ENCODE peak calls at places on chromosome 13, in nine cellular contexts. One of them, this sample, is unnamed.

GRCh38 chr13:103029798-103030197 is 36.4 kb downstream of the SLC10A2 start:
- DNase-seq in epithelial cell of esophagus: no peak
- DNase-seq in osteoblast: no peak
- DNase-seq in GM23338: no peak
- DNase-seq in HL-60: no peak
- DNase-seq in fibroblast of villous mesenchyme: no peak
- DNase-seq in mucosa of descending colon: no peak
- DNase-seq in cardiac fibroblast: no peak
- DNase-seq in CD8-positive, alpha-beta T cell: no peak
- DNase-seq in this sample: no peak

GRCh38 chr13:68081051-68081450 is 850.9 kb upstream of the PCDH9 start:
- DNase-seq in HL-60: no peak
- DNase-seq in fibroblast of villous mesenchyme: no peak
- DNase-seq in CD8-positive, alpha-beta T cell: no peak
- DNase-seq in mucosa of descending colon: no peak
- DNase-seq in osteoblast: no peak
- DNase-seq in cardiac fibroblast: no peak
- DNase-seq in epithelial cell of esophagus: no peak
- DNase-seq in GM23338: no peak
- DNase-seq in this sample: no peak

GRCh38 chr13:112711528-112712265 is 21.9 kb downstream of the ATP11A start:
- DNase-seq in epithelial cell of esophagus: peak
- DNase-seq in fibroblast of villous mesenchyme: peak
- DNase-seq in osteoblast: peak
- DNase-seq in GM23338: peak
- DNase-seq in cardiac fibroblast: peak
- DNase-seq in CD8-positive, alpha-beta T cell: no peak
- DNase-seq in HL-60: no peak
- DNase-seq in mucosa of descending colon: no peak
- DNase-seq in this sample: peak

GRCh38 chr13:75759531-75759930 is 123.4 kb downstream of the LMO7 start:
- DNase-seq in GM23338: no peak
- DNase-seq in epithelial cell of esophagus: no peak
- DNase-seq in osteoblast: no peak
- DNase-seq in cardiac fibroblast: no peak
- DNase-seq in CD8-positive, alpha-beta T cell: no peak
- DNase-seq in mucosa of descending colon: no peak
- DNase-seq in fibroblast of villous mesenchyme: no peak
- DNase-seq in HL-60: no peak
- DNase-seq in this sample: no peak

GRCh38 chr13:79776538-79776937 is 295.6 kb downstream of the NDFIP2 start:
- DNase-seq in CD8-positive, alpha-beta T cell: no peak
- DNase-seq in mucosa of descending colon: no peak
- DNase-seq in HL-60: peak
- DNase-seq in GM23338: no peak
- DNase-seq in epithelial cell of esophagus: peak
- DNase-seq in cardiac fibroblast: peak
- DNase-seq in fibroblast of villous mesenchyme: peak
- DNase-seq in osteoblast: no peak
- DNase-seq in this sample: no peak

GRCh38 chr13:40452741-40453665 is 213.4 kb downstream of the FOXO1 start:
- DNase-seq in CD8-positive, alpha-beta T cell: no peak
- DNase-seq in GM23338: no peak
- DNase-seq in fibroblast of villous mesenchyme: peak
- DNase-seq in HL-60: no peak
- DNase-seq in osteoblast: peak
- DNase-seq in cardiac fibroblast: peak
- DNase-seq in epithelial cell of esophagus: peak
- DNase-seq in mucosa of descending colon: no peak
- DNase-seq in this sample: peak

GRCh38 chr13:40494513-40494912 is 171.9 kb downstream of the FOXO1 start:
- DNase-seq in mucosa of descending colon: no peak
- DNase-seq in HL-60: no peak
- DNase-seq in cardiac fibroblast: peak
- DNase-seq in CD8-positive, alpha-beta T cell: no peak
- DNase-seq in osteoblast: peak
- DNase-seq in epithelial cell of esophagus: no peak
- DNase-seq in fibroblast of villous mesenchyme: no peak
- DNase-seq in GM23338: no peak
- DNase-seq in this sample: no peak

GRCh38 chr13:44117351-44117750 is 237.6 kb downstream of the LACC1 start:
- DNase-seq in HL-60: no peak
- DNase-seq in GM23338: peak
- DNase-seq in CD8-positive, alpha-beta T cell: no peak
- DNase-seq in epithelial cell of esophagus: no peak
- DNase-seq in fibroblast of villous mesenchyme: peak
- DNase-seq in osteoblast: no peak
- DNase-seq in cardiac fibroblast: peak
- DNase-seq in mucosa of descending colon: no peak
- DNase-seq in this sample: no peak

GRCh38 chr13:102654786-102655185 is 40.1 kb downstream of the METTL21C start:
- DNase-seq in HL-60: no peak
- DNase-seq in CD8-positive, alpha-beta T cell: no peak
- DNase-seq in fibroblast of villous mesenchyme: no peak
- DNase-seq in epithelial cell of esophagus: no peak
- DNase-seq in GM23338: no peak
- DNase-seq in mucosa of descending colon: no peak
- DNase-seq in cardiac fibroblast: no peak
- DNase-seq in osteoblast: no peak
- DNase-seq in this sample: no peak

GRCh38 chr13:98285852-98286594 is 109.0 kb upstream of the RNF113B start:
- DNase-seq in mucosa of descending colon: no peak
- DNase-seq in CD8-positive, alpha-beta T cell: no peak
- DNase-seq in fibroblast of villous mesenchyme: no peak
- DNase-seq in osteoblast: no peak
- DNase-seq in HL-60: no peak
- DNase-seq in cardiac fibroblast: no peak
- DNase-seq in epithelial cell of esophagus: no peak
- DNase-seq in GM23338: no peak
- DNase-seq in this sample: no peak

GRCh38 chr13:32234914-32235313 is 80.2 kb downstream of the ZAR1L start:
- DNase-seq in osteoblast: no peak
- DNase-seq in fibroblast of villous mesenchyme: no peak
- DNase-seq in mucosa of descending colon: no peak
- DNase-seq in HL-60: no peak
- DNase-seq in epithelial cell of esophagus: no peak
- DNase-seq in GM23338: no peak
- DNase-seq in CD8-positive, alpha-beta T cell: no peak
- DNase-seq in cardiac fibroblast: no peak
- DNase-seq in this sample: peak

GRCh38 chr13:111901301-111901905 is 165.5 kb upstream of the SOX1 start:
- DNase-seq in cardiac fibroblast: no peak
- DNase-seq in mucosa of descending colon: no peak
- DNase-seq in CD8-positive, alpha-beta T cell: no peak
- DNase-seq in epithelial cell of esophagus: no peak
- DNase-seq in GM23338: no peak
- DNase-seq in HL-60: no peak
- DNase-seq in osteoblast: peak
- DNase-seq in fibroblast of villous mesenchyme: no peak
- DNase-seq in this sample: no peak

GRCh38 chr13:25095862-25096453 is at the start of gene PABPC3:
- DNase-seq in cardiac fibroblast: no peak
- DNase-seq in osteoblast: peak
- DNase-seq in epithelial cell of esophagus: no peak
- DNase-seq in GM23338: peak
- DNase-seq in mucosa of descending colon: no peak
- DNase-seq in CD8-positive, alpha-beta T cell: no peak
- DNase-seq in fibroblast of villous mesenchyme: no peak
- DNase-seq in HL-60: no peak
- DNase-seq in this sample: no peak

GRCh38 chr13:44267966-44268365 is 105.7 kb upstream of the SERP2 start:
- DNase-seq in HL-60: no peak
- DNase-seq in cardiac fibroblast: peak
- DNase-seq in osteoblast: peak
- DNase-seq in GM23338: no peak
- DNase-seq in mucosa of descending colon: no peak
- DNase-seq in fibroblast of villous mesenchyme: peak
- DNase-seq in epithelial cell of esophagus: peak
- DNase-seq in CD8-positive, alpha-beta T cell: no peak
- DNase-seq in this sample: peak

GRCh38 chr13:35824825-35825224 is 306.4 kb downstream of the DCLK1 start:
- DNase-seq in HL-60: no peak
- DNase-seq in mucosa of descending colon: no peak
- DNase-seq in epithelial cell of esophagus: no peak
- DNase-seq in CD8-positive, alpha-beta T cell: no peak
- DNase-seq in fibroblast of villous mesenchyme: no peak
- DNase-seq in GM23338: no peak
- DNase-seq in osteoblast: no peak
- DNase-seq in cardiac fibroblast: no peak
- DNase-seq in this sample: no peak

DNA sequence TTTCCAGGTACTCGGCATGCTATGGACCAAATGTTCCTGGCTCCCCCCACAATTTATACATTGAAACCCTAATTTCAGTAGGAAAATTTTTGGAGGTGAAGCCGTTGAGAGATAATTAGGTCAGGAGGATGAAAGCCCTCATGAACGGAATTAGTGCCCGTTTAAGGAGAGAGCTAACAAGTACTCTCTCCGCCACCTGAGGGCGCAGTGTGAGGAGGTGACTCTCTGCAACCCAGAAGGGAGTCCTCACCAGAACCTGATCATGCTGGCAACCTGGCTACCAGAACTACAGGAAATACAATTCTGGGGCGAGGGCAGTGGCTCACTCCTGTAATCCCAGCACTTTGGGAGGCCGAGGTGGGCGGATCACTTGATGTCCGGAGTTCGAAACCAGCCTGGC is 397.8 kb downstream of the SLITRK5 start:
- DNase-seq in mucosa of descending colon: no peak
- DNase-seq in HL-60: no peak
- DNase-seq in cardiac fibroblast: no peak
- DNase-seq in epithelial cell of esophagus: peak
- DNase-seq in osteoblast: no peak
- DNase-seq in CD8-positive, alpha-beta T cell: no peak
- DNase-seq in fibroblast of villous mesenchyme: no peak
- DNase-seq in GM23338: peak
- DNase-seq in this sample: no peak
- TF ChIP-seq CTCF in mucosa of descending colon: no peak
- TF ChIP-seq CTCF in HL-60: no peak
- TF ChIP-seq CTCF in cardiac fibroblast: no peak
- TF ChIP-seq CTCF in epithelial cell of esophagus: no peak
- TF ChIP-seq CTCF in osteoblast: no peak
- TF ChIP-seq CTCF in CD8-positive, alpha-beta T cell: no peak
- TF ChIP-seq CTCF in fibroblast of villous mesenchyme: no peak
- TF ChIP-seq CTCF in GM23338: peak
- TF ChIP-seq CTCF in this sample: no peak

GRCh38 chr13:107361666-107362065 is 793.7 kb upstream of the ARGLU1 start:
- DNase-seq in fibroblast of villous mesenchyme: no peak
- DNase-seq in GM23338: no peak
- DNase-seq in HL-60: no peak
- DNase-seq in mucosa of descending colon: no peak
- DNase-seq in cardiac fibroblast: no peak
- DNase-seq in epithelial cell of esophagus: no peak
- DNase-seq in osteoblast: peak
- DNase-seq in CD8-positive, alpha-beta T cell: no peak
- DNase-seq in this sample: no peak
- TF ChIP-seq CTCF in fibroblast of villous mesenchyme: no peak
- TF ChIP-seq CTCF in GM23338: no peak
- TF ChIP-seq CTCF in HL-60: no peak
- TF ChIP-seq CTCF in mucosa of descending colon: no peak
- TF ChIP-seq CTCF in cardiac fibroblast: no peak
- TF ChIP-seq CTCF in epithelial cell of esophagus: no peak
- TF ChIP-seq CTCF in osteoblast: no peak
- TF ChIP-seq CTCF in CD8-positive, alpha-beta T cell: no peak
- TF ChIP-seq CTCF in this sample: no peak

DNA sequence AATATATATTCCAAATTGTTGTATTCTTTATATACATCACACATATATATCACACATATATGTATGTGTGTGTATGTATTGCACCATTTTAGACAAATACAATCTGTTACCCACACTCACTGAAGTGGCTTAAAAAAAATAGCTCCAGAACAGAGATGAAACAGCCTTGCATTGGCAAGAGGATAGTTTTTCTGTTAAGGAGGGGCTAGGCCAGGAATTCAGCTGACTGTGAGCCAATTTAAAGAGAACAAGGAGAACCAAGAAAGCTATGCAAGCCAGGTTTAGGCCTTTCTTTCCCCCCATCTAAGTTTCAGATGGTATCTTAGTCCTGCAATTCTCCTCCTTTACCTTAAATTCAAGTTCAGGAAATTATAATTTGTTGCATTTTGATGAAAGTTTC is 257.5 kb downstream of the MZT1 start:
- DNase-seq in epithelial cell of esophagus: no peak
- DNase-seq in mucosa of descending colon: no peak
- DNase-seq in GM23338: peak
- DNase-seq in fibroblast of villous mesenchyme: no peak
- DNase-seq in CD8-positive, alpha-beta T cell: no peak
- DNase-seq in HL-60: no peak
- DNase-seq in osteoblast: no peak
- DNase-seq in cardiac fibroblast: no peak
- DNase-seq in this sample: no peak
- TF ChIP-seq CTCF in epithelial cell of esophagus: no peak
- TF ChIP-seq CTCF in mucosa of descending colon: no peak
- TF ChIP-seq CTCF in GM23338: no peak
- TF ChIP-seq CTCF in fibroblast of villous mesenchyme: no peak
- TF ChIP-seq CTCF in CD8-positive, alpha-beta T cell: no peak
- TF ChIP-seq CTCF in HL-60: no peak
- TF ChIP-seq CTCF in osteoblast: no peak
- TF ChIP-seq CTCF in cardiac fibroblast: no peak
- TF ChIP-seq CTCF in this sample: no peak

DNA sequence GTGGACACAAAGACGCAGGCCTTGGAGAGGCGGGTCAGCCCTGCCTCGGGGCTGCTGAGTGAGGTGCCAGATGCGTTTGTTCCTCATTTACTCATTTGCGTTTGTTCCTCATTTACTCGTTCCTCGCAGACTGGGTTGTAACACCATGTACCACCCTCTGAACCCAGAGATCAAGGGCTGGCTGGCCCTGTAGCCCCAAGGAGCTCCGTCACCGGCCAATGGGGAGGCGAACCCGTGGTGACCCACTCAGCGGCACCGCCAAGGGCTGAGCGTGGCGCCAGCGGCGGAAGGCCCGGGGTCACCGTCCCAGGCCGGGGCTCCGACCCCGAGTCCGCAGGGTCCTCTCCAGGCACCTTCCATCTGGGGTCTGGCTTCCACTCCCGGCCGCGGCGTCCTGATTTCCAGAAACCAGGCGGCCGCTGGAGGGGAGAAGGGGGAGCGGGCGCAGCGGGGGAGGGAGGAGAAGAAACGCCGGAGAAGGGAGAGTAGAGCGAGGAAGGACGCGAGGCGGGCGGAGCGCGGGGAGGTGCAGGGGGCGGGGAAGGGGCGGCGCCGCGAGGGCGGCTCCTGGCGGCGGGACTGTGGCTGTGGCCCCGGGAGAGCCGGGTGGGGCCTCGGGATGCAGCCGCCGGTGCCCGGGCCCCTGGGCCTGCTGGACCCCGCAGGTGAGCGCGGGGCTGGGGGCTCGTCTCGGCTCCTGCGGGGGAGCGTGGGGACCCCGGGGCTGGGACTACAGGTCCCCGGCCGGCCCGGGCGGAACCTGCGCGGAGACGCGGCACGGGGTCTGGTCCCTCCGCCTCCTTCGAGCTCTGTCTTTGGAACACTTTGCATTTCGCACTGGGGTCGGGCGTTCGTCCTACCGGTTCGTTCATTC is at the start of gene TMEM255B:
- DNase-seq in osteoblast: peak
- DNase-seq in CD8-positive, alpha-beta T cell: peak
- DNase-seq in fibroblast of villous mesenchyme: peak
- DNase-seq in cardiac fibroblast: peak
- DNase-seq in epithelial cell of esophagus: peak
- DNase-seq in mucosa of descending colon: peak
- DNase-seq in HL-60: peak
- DNase-seq in GM23338: peak
- DNase-seq in this sample: peak
- TF ChIP-seq CTCF in osteoblast: no peak
- TF ChIP-seq CTCF in CD8-positive, alpha-beta T cell: peak
- TF ChIP-seq CTCF in fibroblast of villous mesenchyme: peak
- TF ChIP-seq CTCF in cardiac fibroblast: no peak
- TF ChIP-seq CTCF in epithelial cell of esophagus: no peak
- TF ChIP-seq CTCF in mucosa of descending colon: no peak
- TF ChIP-seq CTCF in HL-60: no peak
- TF ChIP-seq CTCF in GM23338: no peak
- TF ChIP-seq CTCF in this sample: peak